ENCODE peak calls at places on chromosomes 5 and 9, in eight cellular contexts. C is Caki2, D is amygdala, S is HEK293T, E is mesenchymal stem cell, A is T-helper 1 cell, W is NCI-H510A treated with DMSO at 0.1 percent for 48 hours, N is AG08396. U is an unnamed sample.

GRCh38 chr5:7904170-7904569 is 35.2 kb downstream of the MTRR start:
- DNase-seq in C (peak; percentile 44), D (no peak), S (no peak), E (peak; percentile 46), A (no peak), W (no peak), N (peak; percentile 13), U (peak; percentile 68)

GRCh38 chr9:112002847-112003457 is 106.3 kb downstream of the UGCG start:
- DNase-seq in C (no peak), D (no peak), S (no peak), E (peak; percentile 76), A (no peak), W (peak; percentile 88), N (no peak), U (no peak)

GRCh38 chr5:172860520-172861443 is 26.7 kb downstream of the ERGIC1 start:
- DNase-seq in C (peak; percentile 74), D (peak; percentile 85), S (no peak), E (no peak), A (no peak), W (no peak), N (peak; percentile 68), U (no peak)

GRCh38 chr9:96453625-96454024 is 3.7 kb downstream of the HABP4 start:
- DNase-seq in C (peak; percentile 48), D (peak; percentile 39), S (peak; percentile 25), E (peak; percentile 40), A (no peak), W (no peak), N (peak; percentile 53), U (peak; percentile 78)

GRCh38 chr5:135615581-135616260 is 36.9 kb upstream of the CXCL14 start:
- DNase-seq in C (no peak), D (no peak), S (no peak), E (no peak), A (no peak), W (no peak), N (no peak), U (no peak)

GRCh38 chr9:22118810-22119479 is 109.8 kb upstream of the CDKN2B start:
- DNase-seq in C (no peak), D (no peak), S (no peak), E (no peak), A (no peak), W (no peak), N (no peak), U (no peak)

GRCh38 chr5:150121448-150122157 is 34.0 kb downstream of the PDGFRB start:
- DNase-seq in C (no peak), D (no peak), S (no peak), E (no peak), A (no peak), W (no peak), N (no peak), U (no peak)

GRCh38 chr5:39775058-39775457 is 350.3 kb upstream of the DAB2 start:
- DNase-seq in C (no peak), D (no peak), S (no peak), E (peak; percentile 48), A (no peak), W (no peak), N (no peak), U (no peak)

GRCh38 chr9:136011703-136012496 is 50.7 kb upstream of the UBAC1 start:
- DNase-seq in C (no peak), D (peak; percentile 43), S (no peak), E (peak; percentile 86), A (peak; percentile 3), W (no peak), N (peak; percentile 79), U (no peak)

GRCh38 chr5:7824995-7825394 is 25.9 kb downstream of the CFAP90 start:
- DNase-seq in C (no peak), D (no peak), S (no peak), E (no peak), A (no peak), W (no peak), N (no peak), U (no peak)

U was measured in COLO829.